ENCODE peak calls at places on chromosomes 7 and 10, in eight cellular contexts. One of them, this sample, is unnamed. For H3K4me1, the result is how much of the 10 kb centered on the place peaks cover.

GRCh38 chr7:99893280-99893679 is 16.4 kb upstream of the OR2AE1 start:
- DNase-seq in heart right ventricle: no peak
- DNase-seq in neural progenitor cell: no peak
- DNase-seq in PC-9: no peak
- DNase-seq in keratinocyte: no peak
- DNase-seq in small intestine: no peak
- DNase-seq in breast epithelium: no peak
- DNase-seq in endodermal cell: no peak
- DNase-seq in this sample: no peak

GRCh38 chr10:88216976-88217375 is 353.6 kb downstream of the PTEN start:
- DNase-seq in heart right ventricle: no peak
- DNase-seq in neural progenitor cell: no peak
- DNase-seq in PC-9: no peak
- DNase-seq in keratinocyte: no peak
- DNase-seq in small intestine: peak
- DNase-seq in breast epithelium: no peak
- DNase-seq in endodermal cell: no peak
- DNase-seq in this sample: no peak

GRCh38 chr7:150322833-150323681 is at the start of the genes ACTR3C and LRRC61:
- DNase-seq in heart right ventricle: no peak
- DNase-seq in neural progenitor cell: peak
- DNase-seq in PC-9: peak
- DNase-seq in keratinocyte: no peak
- DNase-seq in small intestine: peak
- DNase-seq in breast epithelium: peak
- DNase-seq in endodermal cell: peak
- DNase-seq in this sample: no peak

GRCh38 chr10:88707429-88708110 is 1.5 kb downstream of the LIPK start:
- DNase-seq in heart right ventricle: no peak
- DNase-seq in neural progenitor cell: no peak
- DNase-seq in PC-9: peak
- DNase-seq in keratinocyte: no peak
- DNase-seq in small intestine: peak
- DNase-seq in breast epithelium: no peak
- DNase-seq in endodermal cell: no peak
- DNase-seq in this sample: peak

GRCh38 chr10:53598914-53599313 is 826.3 kb upstream of the MBL2 start:
- DNase-seq in heart right ventricle: no peak
- DNase-seq in neural progenitor cell: no peak
- DNase-seq in PC-9: no peak
- DNase-seq in keratinocyte: peak
- DNase-seq in small intestine: no peak
- DNase-seq in breast epithelium: no peak
- DNase-seq in endodermal cell: peak
- DNase-seq in this sample: no peak

GRCh38 chr7:5630670-5631069 is 150.8 kb downstream of the RNF216 start:
- DNase-seq in heart right ventricle: no peak
- DNase-seq in neural progenitor cell: no peak
- DNase-seq in PC-9: no peak
- DNase-seq in keratinocyte: no peak
- DNase-seq in small intestine: no peak
- DNase-seq in breast epithelium: no peak
- DNase-seq in endodermal cell: no peak
- DNase-seq in this sample: no peak

GRCh38 chr10:13716161-13717071 is 129.7 kb downstream of the PRPF18 start:
- DNase-seq in heart right ventricle: no peak
- DNase-seq in neural progenitor cell: no peak
- DNase-seq in PC-9: no peak
- DNase-seq in keratinocyte: no peak
- DNase-seq in small intestine: no peak
- DNase-seq in breast epithelium: no peak
- DNase-seq in endodermal cell: no peak
- DNase-seq in this sample: no peak

GRCh38 chr10:97102441-97102840 is 83.3 kb downstream of the SLIT1 start:
- DNase-seq in heart right ventricle: peak
- DNase-seq in neural progenitor cell: no peak
- DNase-seq in PC-9: no peak
- DNase-seq in keratinocyte: no peak
- DNase-seq in small intestine: no peak
- DNase-seq in breast epithelium: no peak
- DNase-seq in endodermal cell: no peak
- DNase-seq in this sample: no peak

GRCh38 chr10:28940158-28940888 is 263.0 kb downstream of the BAMBI start:
- DNase-seq in heart right ventricle: no peak
- DNase-seq in neural progenitor cell: no peak
- DNase-seq in PC-9: no peak
- DNase-seq in keratinocyte: no peak
- DNase-seq in small intestine: no peak
- DNase-seq in breast epithelium: no peak
- DNase-seq in endodermal cell: no peak
- DNase-seq in this sample: no peak

GRCh38 chr10:64528294-64529002 is 1007.2 kb downstream of the REEP3 start:
- DNase-seq in heart right ventricle: no peak
- DNase-seq in neural progenitor cell: no peak
- DNase-seq in PC-9: no peak
- DNase-seq in keratinocyte: no peak
- DNase-seq in small intestine: no peak
- DNase-seq in breast epithelium: no peak
- DNase-seq in endodermal cell: no peak
- DNase-seq in this sample: no peak

GRCh38 chr7:2738110-2738509 is 50.1 kb downstream of the AMZ1 start:
- DNase-seq in heart right ventricle: peak
- DNase-seq in neural progenitor cell: no peak
- DNase-seq in PC-9: no peak
- DNase-seq in keratinocyte: no peak
- DNase-seq in small intestine: no peak
- DNase-seq in breast epithelium: no peak
- DNase-seq in endodermal cell: no peak
- DNase-seq in this sample: no peak

GRCh38 chr10:79272353-79272752 is 74.9 kb upstream of the PPIF start:
- DNase-seq in heart right ventricle: no peak
- DNase-seq in neural progenitor cell: no peak
- DNase-seq in PC-9: no peak
- DNase-seq in keratinocyte: no peak
- DNase-seq in small intestine: no peak
- DNase-seq in breast epithelium: no peak
- DNase-seq in endodermal cell: no peak
- DNase-seq in this sample: no peak

GRCh38 chr10:79268717-79269116 is 78.6 kb upstream of the PPIF start:
- DNase-seq in heart right ventricle: no peak
- DNase-seq in neural progenitor cell: no peak
- DNase-seq in PC-9: no peak
- DNase-seq in keratinocyte: no peak
- DNase-seq in small intestine: no peak
- DNase-seq in breast epithelium: no peak
- DNase-seq in endodermal cell: no peak
- DNase-seq in this sample: no peak

GRCh38 chr10:79269443-79269842 is 77.8 kb upstream of the PPIF start:
- DNase-seq in heart right ventricle: no peak
- DNase-seq in neural progenitor cell: peak
- DNase-seq in PC-9: no peak
- DNase-seq in keratinocyte: no peak
- DNase-seq in small intestine: no peak
- DNase-seq in breast epithelium: no peak
- DNase-seq in endodermal cell: no peak
- DNase-seq in this sample: no peak

GRCh38 chr10:79269969-79270368 is 77.3 kb upstream of the PPIF start:
- DNase-seq in heart right ventricle: no peak
- DNase-seq in neural progenitor cell: no peak
- DNase-seq in PC-9: no peak
- DNase-seq in keratinocyte: no peak
- DNase-seq in small intestine: no peak
- DNase-seq in breast epithelium: no peak
- DNase-seq in endodermal cell: no peak
- DNase-seq in this sample: no peak

DNA sequence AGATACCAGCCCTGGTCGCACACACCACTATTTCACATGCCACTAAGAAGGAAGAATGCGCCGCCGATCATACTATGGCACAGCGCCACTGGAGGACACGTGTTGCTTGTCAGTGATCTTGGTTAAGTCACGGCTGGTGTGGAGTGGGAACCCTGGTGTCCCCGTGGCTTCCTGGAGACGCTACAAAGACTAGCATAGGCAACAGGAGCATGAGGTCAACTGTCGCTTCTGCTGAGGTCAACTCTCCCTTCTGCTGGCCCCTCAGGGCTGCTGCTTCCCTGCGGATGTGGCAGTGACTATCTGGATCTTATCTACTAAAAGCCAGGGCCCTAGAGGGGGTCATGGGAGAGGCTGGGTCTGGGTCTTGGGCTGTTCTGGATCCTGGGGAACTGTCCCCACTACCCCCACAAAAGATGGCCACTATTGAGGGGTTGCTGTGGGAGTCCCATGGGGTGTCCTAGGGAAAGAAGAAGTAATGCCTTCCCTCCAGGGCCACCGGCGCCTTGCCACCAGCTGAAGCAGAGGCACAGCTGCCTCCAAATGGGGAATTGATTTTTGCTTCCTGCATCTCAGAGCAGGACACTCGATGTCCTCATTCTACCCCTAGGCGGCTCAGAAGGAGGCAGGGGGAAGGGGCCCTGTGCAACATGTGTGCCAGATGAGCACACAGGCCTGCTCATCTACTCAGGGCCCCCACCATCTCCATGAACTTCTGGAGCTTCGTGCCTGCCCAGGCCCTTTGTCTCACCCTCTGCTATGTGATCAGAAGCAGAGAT is 76.6 kb upstream of the PPIF start:
- DNase-seq in heart right ventricle: peak
- DNase-seq in neural progenitor cell: no peak
- DNase-seq in PC-9: no peak
- DNase-seq in keratinocyte: no peak
- DNase-seq in small intestine: no peak
- DNase-seq in breast epithelium: no peak
- DNase-seq in endodermal cell: no peak
- DNase-seq in this sample: no peak
- H3K4me1 ChIP-seq in heart right ventricle: half or more
- H3K4me1 ChIP-seq in neural progenitor cell: under half
- H3K4me1 ChIP-seq in PC-9: under half
- H3K4me1 ChIP-seq in keratinocyte: under half
- H3K4me1 ChIP-seq in small intestine: under half
- H3K4me1 ChIP-seq in breast epithelium: under half
- H3K4me1 ChIP-seq in endodermal cell: under half
- H3K4me1 ChIP-seq in this sample: under half

GRCh38 chr7:8131694-8132605 is 130.0 kb downstream of the ICA1 start:
- DNase-seq in heart right ventricle: no peak
- DNase-seq in neural progenitor cell: no peak
- DNase-seq in PC-9: no peak
- DNase-seq in keratinocyte: no peak
- DNase-seq in small intestine: peak
- DNase-seq in breast epithelium: no peak
- DNase-seq in endodermal cell: no peak
- DNase-seq in this sample: no peak
- H3K4me1 ChIP-seq in heart right ventricle: under half
- H3K4me1 ChIP-seq in neural progenitor cell: under half
- H3K4me1 ChIP-seq in PC-9: under half
- H3K4me1 ChIP-seq in keratinocyte: under half
- H3K4me1 ChIP-seq in small intestine: under half
- H3K4me1 ChIP-seq in breast epithelium: under half
- H3K4me1 ChIP-seq in endodermal cell: under half
- H3K4me1 ChIP-seq in this sample: under half

GRCh38 chr10:79402625-79402946 is 42.8 kb downstream of the ZCCHC24 start:
- DNase-seq in heart right ventricle: no peak
- DNase-seq in neural progenitor cell: no peak
- DNase-seq in PC-9: no peak
- DNase-seq in keratinocyte: no peak
- DNase-seq in small intestine: no peak
- DNase-seq in breast epithelium: no peak
- DNase-seq in endodermal cell: no peak
- DNase-seq in this sample: no peak
- H3K4me1 ChIP-seq in heart right ventricle: under half
- H3K4me1 ChIP-seq in neural progenitor cell: under half
- H3K4me1 ChIP-seq in PC-9: under half
- H3K4me1 ChIP-seq in keratinocyte: under half
- H3K4me1 ChIP-seq in small intestine: under half
- H3K4me1 ChIP-seq in breast epithelium: under half
- H3K4me1 ChIP-seq in endodermal cell: under half
- H3K4me1 ChIP-seq in this sample: under half

DNA sequence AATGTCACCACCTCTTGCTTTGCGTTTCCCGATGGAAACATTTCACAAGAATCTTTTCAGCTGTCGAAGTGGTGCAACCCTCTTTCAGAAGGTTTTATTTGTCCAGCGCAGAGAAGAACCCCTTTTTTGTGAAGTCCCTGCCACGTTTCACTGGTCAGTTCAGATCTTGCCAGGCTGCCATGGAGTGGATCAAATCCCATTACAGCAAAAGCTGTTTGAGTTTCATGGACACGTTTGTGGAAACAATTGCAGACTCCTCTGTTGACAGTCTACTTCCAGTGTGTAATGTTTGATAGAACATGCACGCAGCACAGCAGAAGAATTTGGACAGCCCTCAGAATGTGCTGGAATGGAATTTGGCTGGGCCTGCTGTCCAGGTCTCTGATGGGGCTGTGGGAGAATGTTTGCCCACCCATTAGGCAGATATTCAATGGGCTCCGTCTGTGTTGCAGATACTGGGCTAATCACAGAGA is 143.2 kb downstream of the GRK5 start:
- DNase-seq in heart right ventricle: peak
- DNase-seq in neural progenitor cell: no peak
- DNase-seq in PC-9: no peak
- DNase-seq in keratinocyte: no peak
- DNase-seq in small intestine: no peak
- DNase-seq in breast epithelium: no peak
- DNase-seq in endodermal cell: no peak
- DNase-seq in this sample: no peak
- H3K4me1 ChIP-seq in heart right ventricle: half or more
- H3K4me1 ChIP-seq in neural progenitor cell: under half
- H3K4me1 ChIP-seq in PC-9: under half
- H3K4me1 ChIP-seq in keratinocyte: under half
- H3K4me1 ChIP-seq in small intestine: under half
- H3K4me1 ChIP-seq in breast epithelium: under half
- H3K4me1 ChIP-seq in endodermal cell: under half
- H3K4me1 ChIP-seq in this sample: under half

DNA sequence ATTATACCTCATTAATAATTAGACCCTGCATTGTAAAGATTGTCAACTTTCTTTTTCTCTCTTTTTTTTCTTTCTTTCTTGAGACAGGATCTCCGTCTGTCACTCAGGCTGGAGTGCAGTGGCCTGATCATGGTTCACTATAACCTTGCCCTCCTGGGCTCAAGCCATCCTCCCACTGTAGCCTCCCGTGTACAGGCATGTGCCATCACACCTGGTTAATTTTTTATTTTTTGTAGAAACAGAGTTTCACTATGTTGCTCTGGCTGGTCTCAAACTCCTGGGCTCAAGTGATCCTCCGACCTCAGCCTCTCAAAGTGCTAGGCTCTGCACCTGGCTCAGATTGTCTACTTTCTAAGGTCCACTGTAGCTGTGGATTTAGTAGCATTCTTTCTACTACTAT is 50.7 kb downstream of the MDFIC start:
- DNase-seq in heart right ventricle: no peak
- DNase-seq in neural progenitor cell: no peak
- DNase-seq in PC-9: no peak
- DNase-seq in keratinocyte: no peak
- DNase-seq in small intestine: no peak
- DNase-seq in breast epithelium: no peak
- DNase-seq in endodermal cell: no peak
- DNase-seq in this sample: no peak
- H3K4me1 ChIP-seq in heart right ventricle: under half
- H3K4me1 ChIP-seq in neural progenitor cell: under half
- H3K4me1 ChIP-seq in PC-9: under half
- H3K4me1 ChIP-seq in keratinocyte: under half
- H3K4me1 ChIP-seq in small intestine: under half
- H3K4me1 ChIP-seq in breast epithelium: under half
- H3K4me1 ChIP-seq in endodermal cell: under half
- H3K4me1 ChIP-seq in this sample: under half

This sample was measured in Panc1.